ENCODE peak calls at places on chromosomes 13 and 19, in ten cellular contexts. Y is stomach, P is gastrocnemius medialis, I is lower leg skin, F is ovary, X is uterus, W is right lobe of liver, C is H54, R is body of pancreas, S is adrenal gland. B is an unnamed sample.

GRCh38 chr19:38190061-38190460 is 34.0 kb downstream of the DPF1 start:
- DNase-seq in Y (no peak), P (no peak), I (no peak), F (no peak), X (no peak), W (no peak), C (peak; percentile 57), R (no peak), S (peak; percentile 56), B (no peak)

GRCh38 chr13:47457631-47458030 is 543.4 kb downstream of the SUCLA2 start:
- DNase-seq in Y (no peak), P (no peak), I (no peak), F (no peak), X (no peak), W (no peak), C (no peak), R (no peak), S (no peak), B (no peak)

GRCh38 chr13:67224148-67224846 is 5.8 kb downstream of the PCDH9 start:
- DNase-seq in Y (peak; percentile 87), P (peak; percentile 35), I (peak; percentile 91), F (peak; percentile 70), X (peak; percentile 43), W (peak; percentile 81), C (peak; percentile 9), R (peak; percentile 89), S (peak; percentile 65), B (peak; percentile 84)

GRCh38 chr13:25733061-25733491 is 318.7 kb downstream of the SHISA2 start:
- DNase-seq in Y (no peak), P (no peak), I (no peak), F (no peak), X (no peak), W (no peak), C (peak; percentile 12), R (no peak), S (no peak), B (no peak)

GRCh38 chr19:33440682-33441081 is 67.2 kb downstream of the CEBPG start:
- DNase-seq in Y (no peak), P (no peak), I (no peak), F (no peak), X (no peak), W (peak; percentile 32), C (no peak), R (no peak), S (no peak), B (no peak)

GRCh38 chr19:3723883-3724282 is 15.7 kb downstream of the TJP3 start:
- DNase-seq in Y (no peak), P (no peak), I (no peak), F (no peak), X (no peak), W (no peak), C (no peak), R (no peak), S (no peak), B (no peak)

GRCh38 chr13:99039718-99040280 is 61.9 kb upstream of the DOCK9 start:
- DNase-seq in Y (no peak), P (no peak), I (no peak), F (no peak), X (no peak), W (no peak), C (no peak), R (no peak), S (no peak), B (no peak)

GRCh38 chr13:106318941-106319411 is 216.5 kb downstream of the EFNB2 start:
- DNase-seq in Y (no peak), P (no peak), I (no peak), F (no peak), X (peak; percentile 21), W (no peak), C (peak; percentile 67), R (no peak), S (no peak), B (no peak)

GRCh38 chr19:30393729-30394480 is 21.7 kb downstream of the ZNF536 start:
- DNase-seq in Y (no peak), P (no peak), I (no peak), F (no peak), X (no peak), W (no peak), C (no peak), R (no peak), S (no peak), B (no peak)

GRCh38 chr19:3515891-3516422 is 9.8 kb downstream of the FZR1 start:
- DNase-seq in Y (no peak), P (no peak), I (no peak), F (no peak), X (no peak), W (no peak), C (no peak), R (no peak), S (no peak), B (no peak)

GRCh38 chr19:4376991-4377781 is 23.2 kb downstream of the SH3GL1 start:
- DNase-seq in Y (peak; percentile 72), P (peak; percentile 77), I (peak; percentile 85), F (no peak), X (no peak), W (no peak), C (no peak), R (peak; percentile 73), S (peak; percentile 48), B (no peak)

GRCh38 chr13:113187263-113187669 is 21.2 kb downstream of the PCID2 start:
- DNase-seq in Y (peak; percentile 72), P (peak; percentile 74), I (peak; percentile 97), F (peak; percentile 69), X (peak; percentile 71), W (no peak), C (peak; percentile 96), R (peak; percentile 37), S (peak; percentile 96), B (peak; percentile 94)

GRCh38 chr13:107271226-107271625 is 703.3 kb upstream of the ARGLU1 start:
- DNase-seq in Y (no peak), P (no peak), I (no peak), F (no peak), X (no peak), W (no peak), C (peak; percentile 59), R (no peak), S (no peak), B (no peak)

DNA sequence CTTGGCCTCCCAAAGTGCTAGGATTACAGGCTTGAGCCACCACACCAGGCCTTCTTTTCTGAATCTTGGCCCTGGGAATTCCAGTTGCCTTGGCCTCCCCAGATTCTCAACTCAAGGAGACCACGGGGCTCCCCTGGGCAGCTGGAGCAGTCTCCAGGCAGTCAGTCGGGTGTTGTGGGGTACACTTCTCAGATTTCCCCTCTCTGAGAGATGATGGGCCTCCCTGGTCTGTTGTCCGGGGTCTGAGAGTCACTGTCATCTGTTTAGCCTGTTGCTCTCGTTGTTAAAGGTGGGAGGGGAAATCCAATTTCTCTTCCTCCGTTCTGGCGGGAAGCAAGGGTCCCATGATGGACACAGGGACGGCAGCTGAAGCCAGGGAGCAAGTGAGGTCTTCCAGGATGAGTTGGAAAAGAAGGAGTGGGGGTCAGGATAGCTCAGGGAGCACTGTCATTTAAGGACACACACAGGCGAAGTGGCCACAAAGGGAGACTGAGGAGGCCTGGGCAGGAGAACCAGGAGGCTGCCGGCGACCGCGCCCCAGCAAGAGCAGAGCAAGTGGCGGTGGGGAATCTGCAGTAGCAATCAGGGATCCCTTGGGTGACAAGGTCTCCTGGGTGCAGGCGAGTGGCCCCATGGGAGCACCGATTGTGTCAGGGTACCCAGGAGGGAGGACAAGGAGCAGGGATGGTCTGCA is 15.7 kb downstream of the WTIP start:
- DNase-seq in Y (no peak), P (no peak), I (no peak), F (no peak), X (no peak), W (no peak), C (no peak), R (no peak), S (no peak), B (no peak)
- TF ChIP-seq POLR2A in Y (no peak), P (no peak), I (no peak), F (no peak), X (no peak), W (no peak), C (no peak), R (no peak), S (no peak), B (no peak)

GRCh38 chr19:50792246-50792851 is 2.1 kb downstream of the ACP4 start:
- DNase-seq in Y (no peak), P (no peak), I (no peak), F (no peak), X (no peak), W (no peak), C (no peak), R (no peak), S (no peak), B (no peak)
- TF ChIP-seq POLR2A in Y (no peak), P (no peak), I (no peak), F (no peak), X (no peak), W (no peak), C (no peak), R (no peak), S (no peak), B (no peak)

GRCh38 chr19:57389194-57389729 is 392 bp upstream of the ZNF548 start:
- DNase-seq in Y (no peak), P (no peak), I (no peak), F (no peak), X (no peak), W (no peak), C (no peak), R (no peak), S (no peak), B (no peak)

GRCh38 chr19:57395710-57396109 is 6.1 kb downstream of the ZNF548 start:
- DNase-seq in Y (no peak), P (no peak), I (no peak), F (no peak), X (no peak), W (no peak), C (no peak), R (no peak), S (no peak), B (no peak)

GRCh38 chr19:57389730-57390598 is at the start of gene ZNF548:
- DNase-seq in Y (peak; percentile 95), P (peak; percentile 97), I (peak; percentile 99), F (peak; percentile 96), X (peak; percentile 96), W (peak; percentile 95), C (peak; percentile 94), R (peak; percentile 93), S (peak; percentile 96), B (peak; percentile 98)
- TF ChIP-seq POLR2A in Y (no peak), P (peak; percentile 70), I (no peak), F (peak; percentile 66), X (peak; percentile 64), W (peak; percentile 46), C (peak; percentile 74), R (peak; percentile 58), S (peak; percentile 67), B (peak; percentile 89)

DNA sequence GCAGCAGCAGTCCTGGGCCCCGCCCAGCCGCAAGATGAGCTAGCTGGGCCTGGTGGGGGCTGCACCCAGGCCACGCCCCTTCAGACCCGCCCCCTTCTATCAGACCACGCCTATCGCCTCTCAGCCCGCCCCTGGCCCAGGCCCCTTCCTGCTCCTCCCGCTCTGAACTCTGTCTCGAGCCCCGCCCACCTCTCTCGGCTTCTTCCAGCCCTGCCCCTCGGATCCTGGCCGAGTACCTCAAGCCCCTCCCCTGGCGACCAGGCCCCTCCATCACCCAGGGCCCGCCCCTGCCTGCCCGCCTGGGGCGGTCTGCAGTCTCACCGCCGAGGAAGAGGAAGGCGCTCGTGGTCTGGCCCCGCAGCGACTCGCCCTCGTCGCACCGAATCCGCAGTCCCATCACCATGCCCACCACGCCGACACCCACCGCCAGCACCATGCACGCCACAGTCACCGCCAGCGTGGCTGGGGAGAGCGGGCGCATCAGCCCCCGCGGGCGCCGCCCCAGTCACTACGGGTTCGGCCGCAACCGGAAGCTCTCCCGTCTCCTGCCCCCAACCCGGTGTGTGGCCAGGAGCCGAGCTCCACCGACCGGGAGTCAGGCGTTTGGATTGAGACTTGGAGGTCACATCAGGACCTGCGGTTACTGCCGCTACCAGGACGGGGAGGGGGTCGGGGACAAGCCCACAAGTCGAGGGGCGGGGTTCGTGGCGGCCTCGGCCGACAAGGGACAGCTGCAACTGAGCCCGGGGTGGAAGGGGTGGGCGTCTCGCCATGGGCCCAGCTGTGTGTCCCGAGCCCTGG is 1.0 kb downstream of the CLDND2 start:
- DNase-seq in Y (peak; percentile 99), P (peak; percentile 98), I (peak; percentile 100), F (peak; percentile 100), X (peak; percentile 100), W (peak; percentile 100), C (peak; percentile 77), R (peak; percentile 99), S (peak; percentile 100), B (peak; percentile 99)
- TF ChIP-seq POLR2A in Y (peak; percentile 5), P (no peak), I (no peak), F (no peak), X (no peak), W (peak; percentile 50), C (peak; percentile 83), R (no peak), S (no peak), B (peak; percentile 81)